ENCODE peak calls at places on chromosome 4, in eight cellular contexts. One of them, this sample, is unnamed. For H3K27me3 and H3K36me3, the result is how much of the 10 kb centered on the place peaks cover.

GRCh38 chr4:33255507-33255906 is 2535.3 kb downstream of the PCDH7 start:
- DNase-seq in aorta: no peak
- DNase-seq in neural progenitor cell: no peak
- DNase-seq in IMR-90: no peak
- DNase-seq in Karpas-422: no peak
- DNase-seq in upper lobe of right lung: no peak
- DNase-seq in transverse colon: no peak
- DNase-seq in brain microvascular endothelial cell: no peak
- DNase-seq in this sample: no peak

GRCh38 chr4:21749936-21750335 is 198.6 kb downstream of the KCNIP4 start:
- DNase-seq in neural progenitor cell: no peak
- DNase-seq in transverse colon: no peak
- DNase-seq in upper lobe of right lung: no peak
- DNase-seq in Karpas-422: no peak
- DNase-seq in aorta: no peak
- DNase-seq in brain microvascular endothelial cell: peak
- DNase-seq in IMR-90: no peak
- DNase-seq in this sample: no peak

GRCh38 chr4:93182722-93183121 is 645.8 kb upstream of the ATOH1 start:
- DNase-seq in transverse colon: no peak
- DNase-seq in Karpas-422: no peak
- DNase-seq in neural progenitor cell: no peak
- DNase-seq in IMR-90: no peak
- DNase-seq in aorta: no peak
- DNase-seq in upper lobe of right lung: no peak
- DNase-seq in brain microvascular endothelial cell: no peak
- DNase-seq in this sample: no peak

GRCh38 chr4:21410372-21410771 is 538.2 kb downstream of the KCNIP4 start:
- DNase-seq in neural progenitor cell: no peak
- DNase-seq in transverse colon: no peak
- DNase-seq in brain microvascular endothelial cell: no peak
- DNase-seq in IMR-90: no peak
- DNase-seq in upper lobe of right lung: no peak
- DNase-seq in Karpas-422: no peak
- DNase-seq in aorta: no peak
- DNase-seq in this sample: no peak

GRCh38 chr4:16685536-16685935 is 212.9 kb downstream of the LDB2 start:
- DNase-seq in IMR-90: peak
- DNase-seq in transverse colon: no peak
- DNase-seq in upper lobe of right lung: no peak
- DNase-seq in aorta: no peak
- DNase-seq in neural progenitor cell: no peak
- DNase-seq in brain microvascular endothelial cell: peak
- DNase-seq in Karpas-422: no peak
- DNase-seq in this sample: no peak

GRCh38 chr4:80180743-80181142 is 16.6 kb upstream of the PRDM8 start:
- DNase-seq in upper lobe of right lung: no peak
- DNase-seq in brain microvascular endothelial cell: no peak
- DNase-seq in Karpas-422: no peak
- DNase-seq in transverse colon: no peak
- DNase-seq in neural progenitor cell: no peak
- DNase-seq in aorta: no peak
- DNase-seq in IMR-90: peak
- DNase-seq in this sample: no peak

GRCh38 chr4:72383439-72383838 is 185.6 kb downstream of the ADAMTS3 start:
- DNase-seq in transverse colon: no peak
- DNase-seq in Karpas-422: no peak
- DNase-seq in IMR-90: peak
- DNase-seq in aorta: no peak
- DNase-seq in upper lobe of right lung: no peak
- DNase-seq in brain microvascular endothelial cell: peak
- DNase-seq in neural progenitor cell: no peak
- DNase-seq in this sample: no peak

GRCh38 chr4:152454398-152455011 is 81.4 kb downstream of the FBXW7 start:
- DNase-seq in IMR-90: peak
- DNase-seq in upper lobe of right lung: no peak
- DNase-seq in aorta: no peak
- DNase-seq in transverse colon: no peak
- DNase-seq in brain microvascular endothelial cell: no peak
- DNase-seq in Karpas-422: peak
- DNase-seq in neural progenitor cell: no peak
- DNase-seq in this sample: peak

GRCh38 chr4:92189146-92189545 is 114.6 kb upstream of the GRID2 start:
- DNase-seq in neural progenitor cell: no peak
- DNase-seq in upper lobe of right lung: no peak
- DNase-seq in Karpas-422: no peak
- DNase-seq in aorta: no peak
- DNase-seq in transverse colon: no peak
- DNase-seq in brain microvascular endothelial cell: no peak
- DNase-seq in IMR-90: no peak
- DNase-seq in this sample: no peak

GRCh38 chr4:111492501-111492900 is 652.8 kb upstream of the FAM241A start:
- DNase-seq in IMR-90: no peak
- DNase-seq in transverse colon: no peak
- DNase-seq in brain microvascular endothelial cell: no peak
- DNase-seq in aorta: no peak
- DNase-seq in Karpas-422: no peak
- DNase-seq in neural progenitor cell: no peak
- DNase-seq in upper lobe of right lung: no peak
- DNase-seq in this sample: no peak

GRCh38 chr4:3834921-3835521 is 68.8 kb downstream of the ADRA2C start:
- DNase-seq in aorta: no peak
- DNase-seq in transverse colon: no peak
- DNase-seq in upper lobe of right lung: no peak
- DNase-seq in IMR-90: no peak
- DNase-seq in Karpas-422: peak
- DNase-seq in brain microvascular endothelial cell: no peak
- DNase-seq in neural progenitor cell: no peak
- DNase-seq in this sample: no peak

GRCh38 chr4:48804584-48805301 is 24.7 kb upstream of the FRYL start:
- DNase-seq in upper lobe of right lung: no peak
- DNase-seq in Karpas-422: no peak
- DNase-seq in aorta: no peak
- DNase-seq in transverse colon: no peak
- DNase-seq in IMR-90: no peak
- DNase-seq in neural progenitor cell: no peak
- DNase-seq in brain microvascular endothelial cell: no peak
- DNase-seq in this sample: no peak
- H3K4me3 ChIP-seq in upper lobe of right lung: no peak
- H3K4me3 ChIP-seq in Karpas-422: no peak
- H3K4me3 ChIP-seq in aorta: no peak
- H3K4me3 ChIP-seq in transverse colon: no peak
- H3K4me3 ChIP-seq in IMR-90: no peak
- H3K4me3 ChIP-seq in neural progenitor cell: no peak
- H3K4me3 ChIP-seq in brain microvascular endothelial cell: no peak
- H3K4me3 ChIP-seq in this sample: no peak

DNA sequence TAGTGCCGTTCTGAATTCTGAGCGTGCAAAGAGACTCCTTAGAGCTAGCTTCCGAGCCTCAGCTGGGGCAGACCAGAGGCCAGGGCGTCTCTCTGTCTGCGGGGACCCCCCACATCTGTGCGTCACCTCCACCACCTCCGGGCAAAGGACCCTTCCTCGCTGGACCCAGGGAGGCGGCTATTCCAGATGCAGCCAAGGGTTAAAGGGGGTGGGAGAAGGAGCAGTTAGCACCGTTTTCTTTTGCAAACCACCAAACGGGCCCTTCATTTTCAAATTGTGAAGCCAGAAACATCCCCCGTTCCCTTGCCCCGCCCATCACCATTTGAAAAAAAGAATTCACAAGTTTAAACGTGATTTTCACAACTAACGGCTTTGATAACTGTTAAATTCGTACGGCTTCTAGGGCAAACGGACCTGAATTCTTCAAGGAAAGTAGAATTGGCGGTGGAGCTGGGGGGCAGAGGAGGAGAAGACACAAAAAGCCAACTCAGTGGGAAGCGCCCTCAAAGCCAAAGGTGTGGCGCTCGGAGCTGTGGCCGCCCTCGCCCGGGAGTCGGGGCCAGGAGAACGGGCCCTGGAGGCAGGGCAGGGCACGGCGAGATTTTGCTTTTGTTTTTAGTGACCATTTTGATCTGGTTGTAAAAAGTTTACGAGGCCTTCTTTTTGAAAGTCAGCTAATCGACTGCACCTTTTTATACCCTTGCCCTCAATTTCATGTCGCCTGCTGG is 3.3 kb upstream of the PDGFRA start:
- DNase-seq in aorta: no peak
- DNase-seq in transverse colon: no peak
- DNase-seq in brain microvascular endothelial cell: no peak
- DNase-seq in upper lobe of right lung: no peak
- DNase-seq in IMR-90: no peak
- DNase-seq in neural progenitor cell: peak
- DNase-seq in Karpas-422: no peak
- DNase-seq in this sample: peak
- H3K27me3 ChIP-seq in aorta: under half
- H3K27me3 ChIP-seq in transverse colon: half or more
- H3K27me3 ChIP-seq in brain microvascular endothelial cell: under half
- H3K27me3 ChIP-seq in upper lobe of right lung: half or more
- H3K27me3 ChIP-seq in IMR-90: under half
- H3K27me3 ChIP-seq in neural progenitor cell: half or more
- H3K27me3 ChIP-seq in Karpas-422: under half
- H3K27me3 ChIP-seq in this sample: half or more

GRCh38 chr4:38699112-38699511 is 35.1 kb downstream of the KLF3 start:
- DNase-seq in aorta: no peak
- DNase-seq in brain microvascular endothelial cell: no peak
- DNase-seq in transverse colon: no peak
- DNase-seq in IMR-90: no peak
- DNase-seq in neural progenitor cell: no peak
- DNase-seq in Karpas-422: no peak
- DNase-seq in upper lobe of right lung: no peak
- DNase-seq in this sample: no peak
- H3K36me3 ChIP-seq in aorta: under half
- H3K36me3 ChIP-seq in brain microvascular endothelial cell: under half
- H3K36me3 ChIP-seq in transverse colon: under half
- H3K36me3 ChIP-seq in IMR-90: under half
- H3K36me3 ChIP-seq in neural progenitor cell: under half
- H3K36me3 ChIP-seq in Karpas-422: under half
- H3K36me3 ChIP-seq in upper lobe of right lung: half or more
- H3K36me3 ChIP-seq in this sample: under half

GRCh38 chr4:101197350-101197749 is 150.0 kb downstream of the PPP3CA start:
- DNase-seq in neural progenitor cell: no peak
- DNase-seq in brain microvascular endothelial cell: no peak
- DNase-seq in IMR-90: no peak
- DNase-seq in upper lobe of right lung: no peak
- DNase-seq in aorta: no peak
- DNase-seq in transverse colon: no peak
- DNase-seq in Karpas-422: no peak
- DNase-seq in this sample: no peak
- H3K4me3 ChIP-seq in neural progenitor cell: no peak
- H3K4me3 ChIP-seq in brain microvascular endothelial cell: no peak
- H3K4me3 ChIP-seq in IMR-90: no peak
- H3K4me3 ChIP-seq in upper lobe of right lung: no peak
- H3K4me3 ChIP-seq in aorta: no peak
- H3K4me3 ChIP-seq in transverse colon: no peak
- H3K4me3 ChIP-seq in Karpas-422: no peak
- H3K4me3 ChIP-seq in this sample: no peak

DNA sequence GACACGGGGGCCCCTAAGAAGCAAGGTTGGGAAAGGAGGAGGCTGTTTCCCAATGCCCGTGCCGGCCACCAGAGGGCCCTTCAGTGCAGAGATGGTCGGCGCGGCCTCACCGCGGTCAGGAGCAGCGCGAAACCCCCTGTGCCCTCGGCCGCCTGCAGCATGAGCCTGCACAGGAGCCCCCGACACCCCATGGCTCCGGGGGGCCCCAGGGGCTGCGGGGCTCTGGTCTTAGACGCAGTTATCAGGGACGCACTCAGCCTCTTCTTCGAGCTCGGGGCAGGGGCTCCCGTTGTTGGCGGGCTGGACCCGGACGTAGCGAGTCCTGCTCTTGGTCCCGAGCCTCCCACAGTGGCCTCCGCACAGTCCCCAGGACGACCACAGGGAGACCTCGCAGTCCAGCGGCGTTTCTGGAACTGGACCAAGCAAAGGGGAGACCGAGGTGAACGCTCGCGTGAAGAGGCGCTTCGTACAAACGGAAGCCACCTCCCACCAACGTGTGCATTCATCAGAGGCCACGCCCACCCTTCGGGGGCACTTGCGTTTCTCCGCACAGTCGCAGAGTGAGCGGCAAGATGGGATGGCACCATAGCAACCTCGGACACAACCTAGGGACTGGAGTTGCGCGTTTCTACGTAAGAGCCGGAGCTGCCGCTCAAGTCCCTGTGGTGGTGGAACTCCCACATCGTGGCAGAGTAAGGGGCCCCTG is 5.0 kb downstream of the SPON2 start:
- DNase-seq in brain microvascular endothelial cell: peak
- DNase-seq in transverse colon: peak
- DNase-seq in neural progenitor cell: peak
- DNase-seq in aorta: peak
- DNase-seq in IMR-90: peak
- DNase-seq in upper lobe of right lung: peak
- DNase-seq in Karpas-422: peak
- DNase-seq in this sample: peak
- H3K27me3 ChIP-seq in brain microvascular endothelial cell: under half
- H3K27me3 ChIP-seq in transverse colon: under half
- H3K27me3 ChIP-seq in neural progenitor cell: half or more
- H3K27me3 ChIP-seq in aorta: under half
- H3K27me3 ChIP-seq in IMR-90: under half
- H3K27me3 ChIP-seq in upper lobe of right lung: under half
- H3K27me3 ChIP-seq in Karpas-422: under half
- H3K27me3 ChIP-seq in this sample: under half

GRCh38 chr4:121688696-121689095 is 8.1 kb downstream of the ANXA5 start:
- DNase-seq in aorta: no peak
- DNase-seq in transverse colon: no peak
- DNase-seq in Karpas-422: no peak
- DNase-seq in neural progenitor cell: no peak
- DNase-seq in brain microvascular endothelial cell: no peak
- DNase-seq in upper lobe of right lung: no peak
- DNase-seq in IMR-90: no peak
- DNase-seq in this sample: no peak
- H3K36me3 ChIP-seq in aorta: under half
- H3K36me3 ChIP-seq in transverse colon: under half
- H3K36me3 ChIP-seq in Karpas-422: under half
- H3K36me3 ChIP-seq in neural progenitor cell: under half
- H3K36me3 ChIP-seq in brain microvascular endothelial cell: under half
- H3K36me3 ChIP-seq in upper lobe of right lung: half or more
- H3K36me3 ChIP-seq in IMR-90: under half
- H3K36me3 ChIP-seq in this sample: under half

DNA sequence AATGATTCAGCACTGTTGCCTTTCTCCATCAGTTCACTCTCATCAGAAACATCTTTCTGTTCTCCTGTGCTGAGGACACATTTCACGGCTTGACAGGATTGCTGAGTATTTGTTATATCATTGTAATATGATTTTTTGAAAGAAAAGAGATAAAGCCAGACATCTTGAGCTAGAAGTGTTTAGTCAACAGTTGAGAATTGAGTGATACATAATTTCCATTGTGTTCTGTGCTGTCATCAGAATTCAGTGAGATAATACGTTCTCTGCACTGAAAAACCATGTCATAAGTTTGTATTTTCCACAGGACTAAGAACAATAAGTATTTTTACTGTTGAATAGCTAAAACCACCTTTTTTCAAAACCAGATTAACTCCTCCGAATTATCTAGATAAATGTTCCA is 50.2 kb upstream of the GPRIN3 start:
- DNase-seq in neural progenitor cell: no peak
- DNase-seq in Karpas-422: no peak
- DNase-seq in brain microvascular endothelial cell: no peak
- DNase-seq in transverse colon: no peak
- DNase-seq in aorta: no peak
- DNase-seq in upper lobe of right lung: no peak
- DNase-seq in IMR-90: no peak
- DNase-seq in this sample: no peak
- H3K4me3 ChIP-seq in neural progenitor cell: no peak
- H3K4me3 ChIP-seq in Karpas-422: no peak
- H3K4me3 ChIP-seq in brain microvascular endothelial cell: no peak
- H3K4me3 ChIP-seq in transverse colon: no peak
- H3K4me3 ChIP-seq in aorta: no peak
- H3K4me3 ChIP-seq in upper lobe of right lung: no peak
- H3K4me3 ChIP-seq in IMR-90: no peak
- H3K4me3 ChIP-seq in this sample: no peak

GRCh38 chr4:795726-796119 is 30.2 kb downstream of the CPLX1 start:
- DNase-seq in Karpas-422: no peak
- DNase-seq in upper lobe of right lung: no peak
- DNase-seq in IMR-90: no peak
- DNase-seq in brain microvascular endothelial cell: no peak
- DNase-seq in neural progenitor cell: no peak
- DNase-seq in aorta: peak
- DNase-seq in transverse colon: no peak
- DNase-seq in this sample: peak
- H3K27me3 ChIP-seq in Karpas-422: under half
- H3K27me3 ChIP-seq in upper lobe of right lung: half or more
- H3K27me3 ChIP-seq in IMR-90: half or more
- H3K27me3 ChIP-seq in brain microvascular endothelial cell: under half
- H3K27me3 ChIP-seq in neural progenitor cell: half or more
- H3K27me3 ChIP-seq in aorta: under half
- H3K27me3 ChIP-seq in transverse colon: half or more
- H3K27me3 ChIP-seq in this sample: under half

This sample was measured in H7.